ENCODE peak calls at places on chromosomes 5 and 9, in four cellular contexts. V is IMR-90, Z is H9, R is neuronal stem cell. C is an unnamed sample.

GRCh38 chr9:114981095-114981494 is 50.7 kb upstream of the TNFSF8 start:
- DNase-seq in V (no peak), Z (no peak), R (no peak), C (no peak)

GRCh38 chr5:11851965-11852745 is 52.1 kb downstream of the CTNND2 start:
- DNase-seq in V (no peak), Z (no peak), R (peak), C (no peak)

GRCh38 chr5:144275329-144275728 is 104.7 kb downstream of the KCTD16 start:
- DNase-seq in V (no peak), Z (no peak), R (peak), C (no peak)

GRCh38 chr9:137319434-137319975 is 17.4 kb upstream of the NRARP start:
- DNase-seq in V (no peak), Z (no peak), R (no peak), C (no peak)

GRCh38 chr9:130844028-130844427 is 9.0 kb downstream of the ABL1 start:
- DNase-seq in V (no peak), Z (no peak), R (no peak), C (no peak)

GRCh38 chr5:140324041-140324833 is 21.3 kb upstream of the PFDN1 start:
- DNase-seq in V (peak), Z (no peak), R (no peak), C (no peak)

GRCh38 chr9:91047529-91047928 is 245.9 kb downstream of the SYK start:
- DNase-seq in V (no peak), Z (no peak), R (no peak), C (no peak)

GRCh38 chr5:24365406-24365805 is 279.4 kb downstream of the CDH10 start:
- DNase-seq in V (no peak), Z (no peak), R (no peak), C (no peak)

GRCh38 chr5:122871669-122872068 is 26.3 kb downstream of the SNX24 start:
- DNase-seq in V (no peak), Z (no peak), R (no peak), C (peak)

GRCh38 chr5:58410441-58410840 is 49.4 kb downstream of the PLK2 start:
- DNase-seq in V (peak), Z (no peak), R (no peak), C (peak)

GRCh38 chr9:117021881-117022280 is 334.8 kb downstream of the TRIM32 start:
- DNase-seq in V (no peak), Z (no peak), R (no peak), C (no peak)

GRCh38 chr9:70006299-70006698 is 37.3 kb upstream of the MAMDC2 start:
- DNase-seq in V (peak), Z (no peak), R (no peak), C (no peak)

GRCh38 chr9:100472725-100473261 is at the start of gene TMEFF1:
- DNase-seq in V (peak), Z (peak), R (peak), C (peak)

GRCh38 chr5:4275232-4275631 is 679.6 kb downstream of the IRX1 start:
- DNase-seq in V (no peak), Z (peak), R (no peak), C (no peak)

GRCh38 chr5:69136296-69136695 is 30.7 kb upstream of the CCNB1 start:
- DNase-seq in V (no peak), Z (no peak), R (no peak), C (peak)

GRCh38 chr5:15383021-15383420 is 117.0 kb upstream of the FBXL7 start:
- DNase-seq in V (no peak), Z (no peak), R (no peak), C (peak)

GRCh38 chr5:150638488-150639316 is 1.8 kb upstream of the SYNPO start:
- DNase-seq in V (no peak), Z (no peak), R (no peak), C (no peak)

GRCh38 chr9:33524431-33524947 is 438 bp downstream of the ANKRD18B start:
- DNase-seq in V (no peak), Z (peak), R (no peak), C (no peak)

GRCh38 chr9:109467936-109468335 is 30.2 kb downstream of the PTPN3 start:
- DNase-seq in V (peak), Z (no peak), R (no peak), C (no peak)

GRCh38 chr5:100517301-100517974 is 17.7 kb upstream of the FAM174A start:
- DNase-seq in V (no peak), Z (peak), R (no peak), C (no peak)

GRCh38 chr5:82707741-82708140 is 369.5 kb downstream of the TMEM167A start:
- DNase-seq in V (no peak), Z (no peak), R (no peak), C (no peak)

GRCh38 chr9:95409650-95410426 is 92.3 kb upstream of the FANCC start:
- DNase-seq in V (peak), Z (no peak), R (no peak), C (no peak)

GRCh38 chr9:132006657-132007370 is 72.9 kb downstream of the MED27 start:
- DNase-seq in V (peak), Z (no peak), R (no peak), C (no peak)

GRCh38 chr5:72472666-72473422 is 34.4 kb downstream of the ZNF366 start:
- DNase-seq in V (no peak), Z (no peak), R (no peak), C (peak)

GRCh38 chr5:170151105-170151831 is 45.6 kb downstream of the FOXI1 start:
- DNase-seq in V (peak), Z (peak), R (no peak), C (peak)

GRCh38 chr5:155883966-155884555 is 442.9 kb upstream of the SGCD start:
- DNase-seq in V (peak), Z (no peak), R (peak), C (no peak)

GRCh38 chr5:12242960-12243888 is 339.0 kb upstream of the CTNND2 start:
- DNase-seq in V (no peak), Z (no peak), R (no peak), C (no peak)

GRCh38 chr5:119367502-119368237 is 11.9 kb downstream of the TNFAIP8 start:
- DNase-seq in V (peak), Z (no peak), R (no peak), C (peak)

GRCh38 chr5:135034186-135034962 is at the start of gene PITX1:
- DNase-seq in V (peak), Z (peak), R (peak), C (no peak)

GRCh38 chr5:120683580-120683979 is 219.5 kb downstream of the PRR16 start:
- DNase-seq in V (peak), Z (no peak), R (no peak), C (no peak)

GRCh38 chr5:15796096-15796495 is 296.1 kb downstream of the FBXL7 start:
- DNase-seq in V (no peak), Z (no peak), R (no peak), C (no peak)

GRCh38 chr5:125412561-125413535 is 666.4 kb upstream of the ZNF608 start:
- DNase-seq in V (peak), Z (peak), R (peak), C (no peak)

GRCh38 chr9:17075758-17076485 is 58.9 kb upstream of the CNTLN start:
- DNase-seq in V (no peak), Z (no peak), R (no peak), C (no peak)

GRCh38 chr9:84111726-84112125 is 131.1 kb downstream of the RMI1 start:
- DNase-seq in V (no peak), Z (no peak), R (no peak), C (no peak)

GRCh38 chr5:138177936-138178515 is 404 bp downstream of the BRD8 start:
- DNase-seq in V (peak), Z (no peak), R (no peak), C (peak)

GRCh38 chr9:85743290-85744128 is 1.8 kb upstream of the AGTPBP1 start:
- DNase-seq in V (peak), Z (peak), R (no peak), C (peak)

GRCh38 chr5:179430256-179431175 is 85.3 kb upstream of the ADAMTS2 start:
- DNase-seq in V (no peak), Z (no peak), R (no peak), C (no peak)

GRCh38 chr9:98600631-98601030 is 108.1 kb downstream of the GABBR2 start:
- DNase-seq in V (no peak), Z (no peak), R (no peak), C (no peak)

GRCh38 chr9:98597372-98597771 is 111.4 kb downstream of the GABBR2 start:
- DNase-seq in V (peak), Z (no peak), R (no peak), C (no peak)

GRCh38 chr9:98598861-98599260 is 109.9 kb downstream of the GABBR2 start:
- DNase-seq in V (no peak), Z (no peak), R (no peak), C (no peak)

GRCh38 chr9:98596486-98596885 is 112.2 kb downstream of the GABBR2 start:
- DNase-seq in V (no peak), Z (no peak), R (no peak), C (no peak)

GRCh38 chr9:98599566-98599965 is 109.2 kb downstream of the GABBR2 start:
- DNase-seq in V (no peak), Z (no peak), R (no peak), C (no peak)
- H3K14ac ChIP-seq in V (peak), Z (no peak), R (no peak), C (no peak)

GRCh38 chr5:52853573-52854163 is 66.0 kb downstream of the ITGA1 start:
- DNase-seq in V (peak), Z (no peak), R (no peak), C (no peak)
- H3K4me2 ChIP-seq in V (peak), Z (no peak), R (no peak), C (no peak)

GRCh38 chr5:95821110-95822021 is 1.2 kb downstream of the GLRX start:
- DNase-seq in V (no peak), Z (no peak), R (no peak), C (no peak)
- H3K14ac ChIP-seq in V (peak), Z (no peak), R (no peak), C (no peak)

DNA sequence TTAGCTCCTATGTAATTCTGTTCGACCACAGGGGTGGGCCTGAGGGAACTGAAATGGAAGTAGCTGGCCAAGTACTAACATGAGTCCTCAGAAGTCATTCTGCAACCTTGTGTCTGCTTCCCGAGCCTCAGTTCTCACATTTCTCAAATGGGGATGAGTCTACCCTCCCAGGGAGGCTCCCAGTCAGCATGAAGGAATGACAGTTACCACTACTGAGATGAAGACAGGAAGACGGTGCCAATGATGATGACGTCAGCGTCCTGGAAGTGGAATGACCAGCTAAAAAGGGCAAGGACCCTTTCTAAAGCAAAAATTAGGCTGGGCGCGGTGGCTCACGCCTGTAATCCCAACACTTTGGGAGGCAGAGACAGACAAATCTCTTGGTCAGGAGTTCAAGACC is 6.8 kb downstream of the PIP5KL1 start:
- DNase-seq in V (peak), Z (no peak), R (no peak), C (peak)
- H3K4me2 ChIP-seq in V (no peak), Z (no peak), R (no peak), C (no peak)

GRCh38 chr5:6465831-6466790 is 17.5 kb downstream of the UBE2QL1 start:
- DNase-seq in V (no peak), Z (no peak), R (no peak), C (no peak)
- H3K14ac ChIP-seq in V (no peak), Z (no peak), R (peak), C (no peak)

GRCh38 chr5:131514316-131515275 is 120.4 kb downstream of the RAPGEF6 start:
- DNase-seq in V (peak), Z (no peak), R (no peak), C (no peak)
- H3K4me2 ChIP-seq in V (peak), Z (no peak), R (no peak), C (no peak)

DNA sequence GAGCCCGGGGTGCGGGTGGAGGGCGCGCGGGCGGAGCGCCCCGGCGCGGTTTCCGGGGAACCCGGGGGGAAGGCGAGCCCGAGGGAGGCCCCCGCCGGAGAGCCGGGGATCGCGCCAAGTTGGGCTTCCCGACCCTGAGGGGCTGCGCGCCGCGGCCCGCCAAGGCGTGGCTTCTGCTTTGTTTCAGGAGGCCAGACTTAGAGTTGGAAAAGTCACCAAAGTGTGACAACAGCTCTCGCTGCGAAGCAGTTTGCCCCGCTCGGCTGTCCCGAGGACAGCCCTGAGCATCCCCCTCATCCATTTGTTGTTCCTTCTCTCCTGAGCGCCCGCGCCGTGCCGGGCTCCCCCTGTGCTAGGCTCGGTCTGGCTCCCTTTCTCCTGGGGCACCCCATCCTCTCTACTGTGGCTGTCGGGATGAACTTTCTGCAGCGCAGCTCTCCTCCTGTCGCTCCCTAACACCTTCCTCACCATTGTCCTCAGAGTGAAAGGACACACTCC is 410 bp downstream of the GLIPR2 start:
- DNase-seq in V (no peak), Z (no peak), R (no peak), C (no peak)
- H3K14ac ChIP-seq in V (peak), Z (no peak), R (no peak), C (peak)

DNA sequence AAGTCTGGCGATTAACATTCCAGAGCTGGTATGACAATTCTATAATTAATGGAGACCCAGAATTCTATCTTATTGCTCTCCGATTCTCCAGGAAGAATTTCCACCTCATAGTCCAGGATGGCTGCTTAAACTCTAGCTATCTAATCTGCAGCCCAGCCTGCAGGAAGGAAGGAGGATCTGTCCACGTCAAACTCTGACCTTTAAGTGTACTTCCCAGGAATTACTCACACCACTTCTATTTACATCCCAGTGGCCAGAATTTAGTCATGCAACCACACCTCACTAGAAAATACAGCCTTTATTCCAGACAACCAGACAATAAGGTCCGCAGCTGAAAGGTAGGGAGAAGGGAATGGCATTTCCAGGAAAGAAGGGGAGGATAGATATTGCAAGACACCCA is 3.5 kb upstream of the DENND1A start:
- DNase-seq in V (peak), Z (no peak), R (no peak), C (peak)
- H3K4me2 ChIP-seq in V (no peak), Z (no peak), R (no peak), C (no peak)

C was measured in trophoblast cell.